ENCODE peak calls at places on chromosome 1, in nine cellular contexts. C, W, Z, Q, O, B, A, X and D are unnamed samples.

GRCh38 chr1:112537451-112537850 is 28.7 kb downstream of the WNT2B start:
- DNase-seq in C (no peak), W (no peak), Z (no peak), Q (no peak), O (no peak), B (no peak), A (no peak), X (no peak), D (no peak)

GRCh38 chr1:29474845-29475244 is 238.5 kb downstream of the PTPRU start:
- DNase-seq in C (no peak), W (no peak), Z (no peak), Q (no peak), O (no peak), B (no peak), A (no peak), X (no peak), D (no peak)

GRCh38 chr1:183318433-183318832 is 99.7 kb downstream of the NMNAT2 start:
- DNase-seq in C (peak; percentile 95), W (peak; percentile 84), Z (peak; percentile 90), Q (peak; percentile 73), O (peak; percentile 97), B (peak; percentile 86), A (peak; percentile 83), X (peak; percentile 79), D (peak; percentile 66)

GRCh38 chr1:162878000-162878596 is 17.1 kb upstream of the CCDC190 start:
- DNase-seq in C (peak; percentile 80), W (peak; percentile 90), Z (no peak), Q (peak; percentile 21), O (peak; percentile 90), B (peak; percentile 58), A (peak; percentile 38), X (no peak), D (no peak)

GRCh38 chr1:151372411-151372934 is at the start of gene SELENBP1:
- DNase-seq in C (peak; percentile 71), W (peak; percentile 37), Z (peak; percentile 87), Q (peak; percentile 92), O (peak; percentile 92), B (peak; percentile 94), A (peak; percentile 38), X (peak; percentile 91), D (peak; percentile 78)

GRCh38 chr1:113118266-113118665 is 45.3 kb downstream of the LRIG2 start:
- DNase-seq in C (peak; percentile 33), W (no peak), Z (no peak), Q (no peak), O (no peak), B (no peak), A (no peak), X (no peak), D (no peak)

GRCh38 chr1:9009438-9010366 is 16.5 kb downstream of the SLC2A7 start:
- DNase-seq in C (peak; percentile 28), W (peak; percentile 37), Z (no peak), Q (no peak), O (peak; percentile 59), B (no peak), A (no peak), X (no peak), D (no peak)

GRCh38 chr1:147167361-147167760 is 4.9 kb downstream of the PRKAB2 start:
- DNase-seq in C (peak; percentile 96), W (peak; percentile 76), Z (no peak), Q (no peak), O (peak; percentile 92), B (no peak), A (peak; percentile 76), X (no peak), D (no peak)

GRCh38 chr1:221439734-221440436 is 302.0 kb downstream of the DUSP10 start:
- DNase-seq in C (peak; percentile 98), W (peak; percentile 98), Z (no peak), Q (no peak), O (peak; percentile 92), B (peak; percentile 3), A (peak; percentile 72), X (no peak), D (no peak)

GRCh38 chr1:19033926-19034680 is 77.6 kb upstream of the IFFO2 start:
- DNase-seq in C (peak; percentile 56), W (no peak), Z (no peak), Q (no peak), O (no peak), B (no peak), A (no peak), X (peak; percentile 50), D (no peak)

GRCh38 chr1:19661721-19662228 is 2.9 kb upstream of the HTR6 start:
- DNase-seq in C (peak; percentile 52), W (peak; percentile 34), Z (no peak), Q (no peak), O (peak; percentile 66), B (no peak), A (no peak), X (no peak), D (no peak)

GRCh38 chr1:11955221-11955620 is 20.7 kb downstream of the PLOD1 start:
- DNase-seq in C (no peak), W (no peak), Z (no peak), Q (no peak), O (no peak), B (no peak), A (no peak), X (no peak), D (no peak)

GRCh38 chr1:11957891-11958290 is 22.4 kb upstream of the MFN2 start:
- DNase-seq in C (no peak), W (no peak), Z (no peak), Q (no peak), O (no peak), B (no peak), A (no peak), X (no peak), D (no peak)

GRCh38 chr1:11948822-11949458 is 14.4 kb downstream of the PLOD1 start:
- DNase-seq in C (peak; percentile 26), W (peak; percentile 30), Z (no peak), Q (no peak), O (peak; percentile 26), B (no peak), A (no peak), X (no peak), D (no peak)

GRCh38 chr1:11951901-11952300 is 17.4 kb downstream of the PLOD1 start:
- DNase-seq in C (no peak), W (no peak), Z (no peak), Q (no peak), O (no peak), B (no peak), A (no peak), X (no peak), D (no peak)

GRCh38 chr1:11952455-11953109 is 18.1 kb downstream of the PLOD1 start:
- DNase-seq in C (no peak), W (no peak), Z (no peak), Q (no peak), O (no peak), B (no peak), A (no peak), X (no peak), D (no peak)
- H3K27ac ChIP-seq in C (no peak overlapping the region), W (no peak overlapping the region), Z (no peak overlapping the region), Q (no peak overlapping the region), O (no peak overlapping the region), B (no peak overlapping the region), A (no peak overlapping the region), X (no peak overlapping the region), D (peak overlapping the region; percentile 46)

DNA sequence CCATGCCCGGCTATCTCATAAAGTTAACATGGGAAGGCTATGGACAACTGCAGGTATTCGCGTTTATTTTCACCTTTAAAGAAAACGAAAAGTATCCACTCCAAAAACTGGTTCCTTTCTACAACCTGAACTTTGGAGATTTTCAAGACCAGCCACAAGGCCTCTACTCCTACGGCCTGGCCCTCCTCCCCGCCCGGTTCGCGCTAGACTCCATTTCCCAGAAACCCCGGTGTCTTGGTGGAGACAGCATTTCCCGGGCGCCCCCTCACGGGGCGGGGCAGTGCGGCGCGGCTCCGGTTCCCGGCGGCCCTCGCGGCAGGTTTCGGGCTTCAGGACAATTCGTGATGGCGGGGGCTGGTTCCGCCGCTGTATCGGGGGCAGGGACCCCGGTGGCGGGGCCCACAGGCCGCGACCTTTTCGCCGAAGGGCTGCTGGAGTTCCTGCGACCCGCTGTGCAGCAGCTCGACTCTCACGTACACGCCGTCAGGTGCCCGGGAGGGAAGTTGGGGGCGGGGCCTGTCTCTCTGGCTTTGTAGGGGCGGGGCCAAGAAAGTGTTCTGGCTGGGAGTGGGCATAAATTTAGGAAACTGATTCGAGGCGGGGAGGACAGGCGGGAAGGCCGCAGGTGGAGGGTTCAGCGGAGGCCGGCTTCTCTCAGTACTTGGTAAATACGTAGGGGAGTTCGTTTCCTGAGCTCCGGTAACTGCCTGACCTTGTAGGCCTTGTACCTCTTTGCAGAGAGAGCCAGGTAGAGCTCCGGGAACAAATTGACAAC is at the start of gene SNAPIN:
- DNase-seq in C (peak; percentile 80), W (peak; percentile 87), Z (peak; percentile 96), Q (peak; percentile 91), O (peak; percentile 93), B (peak; percentile 95), A (peak; percentile 49), X (peak; percentile 97), D (peak; percentile 90)
- TF ChIP-seq CTCF in C (peak; percentile 28), W (peak; percentile 14), Z (no peak), Q (no peak), O (peak; percentile 21), B (peak; percentile 10), A (no peak), X (peak; percentile 25), D (peak; percentile 41)

GRCh38 chr1:232047473-232047872 is 420.9 kb downstream of the DISC1 start:
- DNase-seq in C (no peak), W (no peak), Z (no peak), Q (no peak), O (no peak), B (no peak), A (no peak), X (no peak), D (no peak)

GRCh38 chr1:232046531-232047283 is 420.1 kb downstream of the DISC1 start:
- DNase-seq in C (no peak), W (no peak), Z (no peak), Q (no peak), O (no peak), B (no peak), A (no peak), X (no peak), D (no peak)

GRCh38 chr1:232045134-232045533 is 418.5 kb downstream of the DISC1 start:
- DNase-seq in C (no peak), W (no peak), Z (no peak), Q (no peak), O (no peak), B (no peak), A (no peak), X (no peak), D (no peak)

GRCh38 chr1:232045571-232045970 is 419.0 kb downstream of the DISC1 start:
- DNase-seq in C (no peak), W (no peak), Z (no peak), Q (no peak), O (no peak), B (no peak), A (no peak), X (no peak), D (no peak)

GRCh38 chr1:232044728-232045127 is 418.1 kb downstream of the DISC1 start:
- DNase-seq in C (no peak), W (no peak), Z (no peak), Q (no peak), O (no peak), B (no peak), A (no peak), X (no peak), D (no peak)
- H3K27ac ChIP-seq in C (no peak overlapping the region), W (no peak overlapping the region), Z (no peak overlapping the region), Q (no peak overlapping the region), O (no peak overlapping the region), B (no peak overlapping the region), A (no peak overlapping the region), X (no peak overlapping the region), D (no peak overlapping the region)

DNA sequence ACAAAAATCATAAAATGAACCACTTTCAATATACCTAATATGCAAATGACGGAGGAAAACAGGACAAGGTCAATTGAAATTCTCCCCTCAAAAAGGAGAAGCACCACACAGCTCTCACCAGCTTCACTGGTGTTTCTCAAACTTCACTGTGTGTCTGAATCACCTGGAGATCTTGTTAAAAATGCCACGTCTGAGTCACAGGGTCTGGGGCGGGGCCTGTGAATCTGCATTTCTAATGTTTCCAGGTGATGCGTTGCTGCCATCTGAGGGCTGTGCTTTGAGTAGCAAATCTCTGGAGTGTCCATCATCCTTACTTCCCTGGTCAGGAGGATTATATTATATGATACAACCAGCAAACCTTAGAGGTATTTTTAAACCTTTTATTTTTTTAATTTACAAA is 9.0 kb downstream of the CLDN19 start:
- DNase-seq in C (no peak), W (no peak), Z (no peak), Q (no peak), O (no peak), B (no peak), A (no peak), X (no peak), D (no peak)
- TF ChIP-seq CTCF in C (no peak), W (no peak), Z (no peak), Q (no peak), O (no peak), B (no peak), A (no peak), X (no peak), D (no peak)